ENCODE peak calls at places on chromosomes 13 and 19, in nine cellular contexts. One of them, this sample, is unnamed.

GRCh38 chr13:80276371-80277289 is 64.3 kb downstream of the SPRY2 start:
- DNase-seq in ovary: no peak
- DNase-seq in astrocyte: peak; percentile 71
- DNase-seq in kidney: no peak
- DNase-seq in CD8-positive, alpha-beta memory T cell: no peak
- DNase-seq in IMR-90: peak; percentile 23
- DNase-seq in hepatocyte: no peak
- DNase-seq in aorta: no peak
- DNase-seq in CD8-positive, alpha-beta T cell: no peak
- DNase-seq in this sample: peak; percentile 90

GRCh38 chr13:76049397-76049746 is 413.2 kb downstream of the LMO7 start:
- DNase-seq in IMR-90: no peak
- DNase-seq in aorta: no peak
- DNase-seq in hepatocyte: no peak
- DNase-seq in CD8-positive, alpha-beta memory T cell: no peak
- DNase-seq in ovary: no peak
- DNase-seq in CD8-positive, alpha-beta T cell: no peak
- DNase-seq in kidney: no peak
- DNase-seq in astrocyte: no peak
- DNase-seq in this sample: no peak

GRCh38 chr13:24213932-24214331 is 53.4 kb downstream of the SPATA13 start:
- DNase-seq in hepatocyte: no peak
- DNase-seq in CD8-positive, alpha-beta memory T cell: no peak
- DNase-seq in IMR-90: no peak
- DNase-seq in CD8-positive, alpha-beta T cell: no peak
- DNase-seq in kidney: no peak
- DNase-seq in ovary: no peak
- DNase-seq in aorta: no peak
- DNase-seq in astrocyte: no peak
- DNase-seq in this sample: no peak

GRCh38 chr13:39209731-39210633 is 171.7 kb downstream of the NHLRC3 start:
- DNase-seq in kidney: no peak
- DNase-seq in astrocyte: no peak
- DNase-seq in IMR-90: peak; percentile 11
- DNase-seq in hepatocyte: no peak
- DNase-seq in CD8-positive, alpha-beta T cell: no peak
- DNase-seq in aorta: no peak
- DNase-seq in ovary: no peak
- DNase-seq in CD8-positive, alpha-beta memory T cell: no peak
- DNase-seq in this sample: no peak

GRCh38 chr19:48249502-48250014 is 6.2 kb downstream of the CARD8 start:
- DNase-seq in astrocyte: no peak
- DNase-seq in kidney: no peak
- DNase-seq in IMR-90: no peak
- DNase-seq in CD8-positive, alpha-beta memory T cell: peak; percentile 85
- DNase-seq in hepatocyte: no peak
- DNase-seq in ovary: no peak
- DNase-seq in CD8-positive, alpha-beta T cell: peak; percentile 62
- DNase-seq in aorta: peak; percentile 75
- DNase-seq in this sample: no peak

GRCh38 chr19:3692141-3693029 is 7.9 kb downstream of the PIP5K1C start:
- DNase-seq in CD8-positive, alpha-beta T cell: peak; percentile 38
- DNase-seq in CD8-positive, alpha-beta memory T cell: peak; percentile 42
- DNase-seq in kidney: no peak
- DNase-seq in hepatocyte: no peak
- DNase-seq in ovary: no peak
- DNase-seq in aorta: peak; percentile 58
- DNase-seq in IMR-90: no peak
- DNase-seq in astrocyte: no peak
- DNase-seq in this sample: peak; percentile 95

GRCh38 chr13:101945435-101945834 is 456.4 kb downstream of the FGF14 start:
- DNase-seq in aorta: no peak
- DNase-seq in IMR-90: no peak
- DNase-seq in ovary: no peak
- DNase-seq in CD8-positive, alpha-beta memory T cell: no peak
- DNase-seq in CD8-positive, alpha-beta T cell: no peak
- DNase-seq in astrocyte: no peak
- DNase-seq in hepatocyte: no peak
- DNase-seq in kidney: no peak
- DNase-seq in this sample: no peak

GRCh38 chr13:44459674-44460073 is 86.0 kb downstream of the SERP2 start:
- DNase-seq in aorta: no peak
- DNase-seq in CD8-positive, alpha-beta T cell: no peak
- DNase-seq in CD8-positive, alpha-beta memory T cell: no peak
- DNase-seq in kidney: peak; percentile 46
- DNase-seq in astrocyte: no peak
- DNase-seq in ovary: no peak
- DNase-seq in IMR-90: no peak
- DNase-seq in hepatocyte: no peak
- DNase-seq in this sample: no peak

GRCh38 chr13:107835339-107836018 is 379.9 kb downstream of the LIG4 start:
- DNase-seq in aorta: no peak
- DNase-seq in ovary: no peak
- DNase-seq in CD8-positive, alpha-beta T cell: no peak
- DNase-seq in IMR-90: peak; percentile 88
- DNase-seq in kidney: no peak
- DNase-seq in hepatocyte: no peak
- DNase-seq in CD8-positive, alpha-beta memory T cell: no peak
- DNase-seq in astrocyte: peak; percentile 93
- DNase-seq in this sample: peak; percentile 45

GRCh38 chr19:48230555-48231129 is 25.1 kb downstream of the CARD8 start:
- DNase-seq in CD8-positive, alpha-beta memory T cell: no peak
- DNase-seq in CD8-positive, alpha-beta T cell: no peak
- DNase-seq in ovary: no peak
- DNase-seq in aorta: no peak
- DNase-seq in IMR-90: no peak
- DNase-seq in kidney: no peak
- DNase-seq in hepatocyte: no peak
- DNase-seq in astrocyte: no peak
- DNase-seq in this sample: no peak

GRCh38 chr19:34366670-34367423 is 1.9 kb downstream of the GPI start:
- DNase-seq in ovary: no peak
- DNase-seq in CD8-positive, alpha-beta T cell: no peak
- DNase-seq in kidney: no peak
- DNase-seq in astrocyte: peak; percentile 60
- DNase-seq in aorta: no peak
- DNase-seq in hepatocyte: peak; percentile 43
- DNase-seq in IMR-90: peak; percentile 74
- DNase-seq in CD8-positive, alpha-beta memory T cell: no peak
- DNase-seq in this sample: peak; percentile 90

GRCh38 chr13:20181180-20181579 is 11.6 kb downstream of the GJB2 start:
- DNase-seq in aorta: no peak
- DNase-seq in hepatocyte: no peak
- DNase-seq in CD8-positive, alpha-beta memory T cell: no peak
- DNase-seq in CD8-positive, alpha-beta T cell: no peak
- DNase-seq in IMR-90: no peak
- DNase-seq in astrocyte: no peak
- DNase-seq in ovary: no peak
- DNase-seq in kidney: no peak
- DNase-seq in this sample: no peak

GRCh38 chr13:114154476-114154875 is 22.1 kb upstream of the RASA3 start:
- DNase-seq in ovary: no peak
- DNase-seq in kidney: peak; percentile 51
- DNase-seq in IMR-90: no peak
- DNase-seq in aorta: no peak
- DNase-seq in CD8-positive, alpha-beta T cell: no peak
- DNase-seq in CD8-positive, alpha-beta memory T cell: peak; percentile 65
- DNase-seq in hepatocyte: no peak
- DNase-seq in astrocyte: no peak
- DNase-seq in this sample: peak; percentile 37

GRCh38 chr19:47176071-47176626 is 45.5 kb downstream of the SAE1 start:
- DNase-seq in CD8-positive, alpha-beta memory T cell: no peak
- DNase-seq in ovary: no peak
- DNase-seq in astrocyte: peak; percentile 87
- DNase-seq in IMR-90: peak; percentile 97
- DNase-seq in aorta: no peak
- DNase-seq in hepatocyte: no peak
- DNase-seq in CD8-positive, alpha-beta T cell: no peak
- DNase-seq in kidney: no peak
- DNase-seq in this sample: peak; percentile 74

DNA sequence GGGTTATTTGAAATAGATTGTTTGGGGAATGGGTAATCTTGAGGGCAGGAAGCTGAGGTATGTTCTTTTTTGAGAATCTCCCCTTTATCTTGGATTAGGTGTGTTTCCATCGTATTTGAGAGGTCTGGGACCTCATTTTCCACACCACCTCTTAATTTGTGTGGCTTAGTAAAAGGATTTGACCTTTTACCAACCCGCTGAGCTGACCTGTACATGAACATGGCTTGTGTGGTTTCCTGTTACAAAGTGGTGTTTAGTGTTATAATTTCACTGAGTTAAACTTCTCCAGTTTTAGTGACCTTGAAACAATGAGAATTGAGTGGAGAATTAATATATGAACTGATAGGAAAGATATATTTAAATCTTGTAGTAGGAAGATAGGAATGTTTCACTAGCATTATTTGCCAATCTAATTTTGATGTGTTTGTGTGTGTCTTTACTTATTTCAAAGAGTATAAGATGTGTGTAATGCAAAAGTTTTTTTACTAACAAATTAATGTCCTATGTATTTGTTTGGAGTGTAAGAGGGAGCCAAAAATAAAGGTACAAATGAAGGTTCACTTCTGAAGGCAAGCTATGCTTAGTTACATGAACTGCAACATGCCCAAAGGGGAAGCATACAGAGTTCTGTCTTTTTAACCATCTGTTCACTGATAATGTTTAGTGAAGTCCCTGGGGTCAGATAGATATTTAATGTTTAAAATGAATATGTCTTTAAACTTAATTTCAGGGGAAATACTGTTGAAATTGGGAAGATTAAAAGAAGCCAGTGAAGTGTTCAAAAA is 17.1 kb downstream of the NAA16 start:
- DNase-seq in kidney: no peak
- DNase-seq in hepatocyte: no peak
- DNase-seq in CD8-positive, alpha-beta memory T cell: no peak
- DNase-seq in astrocyte: no peak
- DNase-seq in CD8-positive, alpha-beta T cell: no peak
- DNase-seq in IMR-90: no peak
- DNase-seq in ovary: no peak
- DNase-seq in aorta: no peak
- DNase-seq in this sample: no peak
- H3K36me3 ChIP-seq in kidney: peaks cover 5% of the 10 kb centered on the region
- H3K36me3 ChIP-seq in hepatocyte: peaks cover 3% of the 10 kb centered on the region
- H3K36me3 ChIP-seq in CD8-positive, alpha-beta memory T cell: peaks cover 13% of the 10 kb centered on the region
- H3K36me3 ChIP-seq in astrocyte: peaks cover 20% of the 10 kb centered on the region
- H3K36me3 ChIP-seq in CD8-positive, alpha-beta T cell: peaks cover 13% of the 10 kb centered on the region
- H3K36me3 ChIP-seq in IMR-90: peaks cover 12% of the 10 kb centered on the region
- H3K36me3 ChIP-seq in ovary: no peaks in the 10 kb centered on the region
- H3K36me3 ChIP-seq in aorta: no peaks in the 10 kb centered on the region
- H3K36me3 ChIP-seq in this sample: peaks cover 11% of the 10 kb centered on the region

DNA sequence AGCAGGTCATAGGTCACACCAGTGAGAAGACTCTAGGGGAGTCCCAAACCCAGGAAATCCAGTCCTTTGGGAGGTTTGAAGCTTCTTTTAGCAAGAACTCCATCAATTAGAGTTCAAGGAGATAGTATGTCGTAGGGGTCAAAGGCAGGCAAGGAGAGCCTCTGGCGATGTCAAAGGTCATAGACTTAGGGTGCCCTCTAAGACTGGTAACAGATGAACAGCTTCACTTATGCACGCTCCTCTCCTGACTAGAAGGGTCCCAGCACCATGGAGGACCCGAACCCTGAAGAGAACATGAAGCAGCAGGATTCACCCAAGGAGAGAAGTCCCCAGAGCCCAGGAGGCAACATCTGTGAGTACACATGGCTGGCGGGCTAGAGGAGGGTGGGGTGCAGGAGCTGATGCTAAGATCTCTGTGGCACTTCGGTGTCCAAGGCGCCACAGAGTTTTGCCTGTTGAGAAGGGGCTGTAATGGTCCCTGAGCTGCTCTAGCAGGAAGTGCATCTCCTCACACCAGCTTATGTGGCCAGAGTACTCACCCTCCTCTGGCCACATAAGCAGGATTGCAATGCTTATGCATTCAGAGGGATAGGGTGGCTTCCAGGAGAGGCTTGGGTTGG is 557 bp downstream of the ZNF576 start:
- DNase-seq in IMR-90: peak; percentile 13
- DNase-seq in aorta: no peak
- DNase-seq in ovary: no peak
- DNase-seq in CD8-positive, alpha-beta memory T cell: no peak
- DNase-seq in hepatocyte: no peak
- DNase-seq in CD8-positive, alpha-beta T cell: no peak
- DNase-seq in kidney: no peak
- DNase-seq in astrocyte: no peak
- DNase-seq in this sample: peak; percentile 81
- H3K36me3 ChIP-seq in IMR-90: peaks cover 30% of the 10 kb centered on the region
- H3K36me3 ChIP-seq in aorta: no peaks in the 10 kb centered on the region
- H3K36me3 ChIP-seq in ovary: no peaks in the 10 kb centered on the region
- H3K36me3 ChIP-seq in CD8-positive, alpha-beta memory T cell: peaks cover 7% of the 10 kb centered on the region
- H3K36me3 ChIP-seq in hepatocyte: no peaks in the 10 kb centered on the region
- H3K36me3 ChIP-seq in CD8-positive, alpha-beta T cell: peaks cover 20% of the 10 kb centered on the region
- H3K36me3 ChIP-seq in kidney: peaks cover 6% of the 10 kb centered on the region
- H3K36me3 ChIP-seq in astrocyte: peaks cover 3% of the 10 kb centered on the region
- H3K36me3 ChIP-seq in this sample: peaks cover 37% of the 10 kb centered on the region

GRCh38 chr19:16131648-16132047 is 11.8 kb upstream of the HSH2D start:
- DNase-seq in kidney: no peak
- DNase-seq in aorta: no peak
- DNase-seq in hepatocyte: no peak
- DNase-seq in IMR-90: no peak
- DNase-seq in CD8-positive, alpha-beta T cell: no peak
- DNase-seq in CD8-positive, alpha-beta memory T cell: no peak
- DNase-seq in astrocyte: no peak
- DNase-seq in ovary: no peak
- DNase-seq in this sample: peak; percentile 21
- H3K36me3 ChIP-seq in kidney: peaks cover 32% of the 10 kb centered on the region
- H3K36me3 ChIP-seq in aorta: no peaks in the 10 kb centered on the region
- H3K36me3 ChIP-seq in hepatocyte: no peaks in the 10 kb centered on the region
- H3K36me3 ChIP-seq in IMR-90: peaks cover 66% of the 10 kb centered on the region
- H3K36me3 ChIP-seq in CD8-positive, alpha-beta T cell: peaks cover 64% of the 10 kb centered on the region
- H3K36me3 ChIP-seq in CD8-positive, alpha-beta memory T cell: peaks cover 51% of the 10 kb centered on the region
- H3K36me3 ChIP-seq in astrocyte: peaks cover 19% of the 10 kb centered on the region
- H3K36me3 ChIP-seq in ovary: no peaks in the 10 kb centered on the region
- H3K36me3 ChIP-seq in this sample: peaks cover 55% of the 10 kb centered on the region

GRCh38 chr19:6826281-6826920 is 53.9 kb downstream of the VAV1 start:
- DNase-seq in CD8-positive, alpha-beta T cell: no peak
- DNase-seq in IMR-90: no peak
- DNase-seq in CD8-positive, alpha-beta memory T cell: no peak
- DNase-seq in aorta: no peak
- DNase-seq in astrocyte: no peak
- DNase-seq in kidney: no peak
- DNase-seq in ovary: no peak
- DNase-seq in hepatocyte: no peak
- DNase-seq in this sample: peak; percentile 47

GRCh38 chr19:6832412-6832811 is 55.0 kb upstream of the ADGRE1 start:
- DNase-seq in astrocyte: no peak
- DNase-seq in aorta: no peak
- DNase-seq in kidney: no peak
- DNase-seq in ovary: no peak
- DNase-seq in IMR-90: no peak
- DNase-seq in CD8-positive, alpha-beta T cell: no peak
- DNase-seq in hepatocyte: no peak
- DNase-seq in CD8-positive, alpha-beta memory T cell: no peak
- DNase-seq in this sample: no peak

GRCh38 chr19:6825076-6825774 is 52.7 kb downstream of the VAV1 start:
- DNase-seq in ovary: no peak
- DNase-seq in IMR-90: no peak
- DNase-seq in hepatocyte: no peak
- DNase-seq in CD8-positive, alpha-beta T cell: no peak
- DNase-seq in astrocyte: no peak
- DNase-seq in kidney: no peak
- DNase-seq in aorta: no peak
- DNase-seq in CD8-positive, alpha-beta memory T cell: no peak
- DNase-seq in this sample: peak; percentile 10

GRCh38 chr19:6828698-6829633 is 56.5 kb downstream of the VAV1 start:
- DNase-seq in hepatocyte: no peak
- DNase-seq in CD8-positive, alpha-beta T cell: no peak
- DNase-seq in aorta: no peak
- DNase-seq in kidney: no peak
- DNase-seq in IMR-90: no peak
- DNase-seq in ovary: no peak
- DNase-seq in CD8-positive, alpha-beta memory T cell: peak; percentile 18
- DNase-seq in astrocyte: no peak
- DNase-seq in this sample: peak; percentile 67

GRCh38 chr19:6828306-6828697 is 55.8 kb downstream of the VAV1 start:
- DNase-seq in kidney: no peak
- DNase-seq in hepatocyte: no peak
- DNase-seq in CD8-positive, alpha-beta memory T cell: no peak
- DNase-seq in CD8-positive, alpha-beta T cell: no peak
- DNase-seq in ovary: no peak
- DNase-seq in IMR-90: no peak
- DNase-seq in astrocyte: no peak
- DNase-seq in aorta: no peak
- DNase-seq in this sample: no peak
- H3K36me3 ChIP-seq in kidney: no peaks in the 10 kb centered on the region
- H3K36me3 ChIP-seq in hepatocyte: no peaks in the 10 kb centered on the region
- H3K36me3 ChIP-seq in CD8-positive, alpha-beta memory T cell: peaks cover 64% of the 10 kb centered on the region
- H3K36me3 ChIP-seq in CD8-positive, alpha-beta T cell: peaks cover 70% of the 10 kb centered on the region
- H3K36me3 ChIP-seq in ovary: no peaks in the 10 kb centered on the region
- H3K36me3 ChIP-seq in IMR-90: no peaks in the 10 kb centered on the region
- H3K36me3 ChIP-seq in astrocyte: no peaks in the 10 kb centered on the region
- H3K36me3 ChIP-seq in aorta: no peaks in the 10 kb centered on the region
- H3K36me3 ChIP-seq in this sample: no peaks in the 10 kb centered on the region

This sample was measured in osteoblast.